ENCODE peak calls at places on chromosomes 3 and 15, in seven cellular contexts. One of them, this sample, is unnamed.

GRCh38 chr3:127706785-127707351 is 34.1 kb downstream of the ABTB1 start:
- DNase-seq in activated CD8-positive, alpha-beta memory T cell treated with anti-CD3 and anti-CD28 coated beads for 48 hours: no peak
- DNase-seq in nucleus accumbens: no peak
- DNase-seq in activated CD4-positive, alpha-beta T cell treated with anti-CD3 and anti-CD28 coated beads for 1 hour: no peak
- DNase-seq in T-helper 17 cell: no peak
- DNase-seq in Daoy: no peak
- DNase-seq in uterus: peak; percentile 6
- DNase-seq in this sample: no peak

GRCh38 chr3:78268087-78268486 is 1228.2 kb downstream of the ROBO2 start:
- DNase-seq in T-helper 17 cell: no peak
- DNase-seq in activated CD4-positive, alpha-beta T cell treated with anti-CD3 and anti-CD28 coated beads for 1 hour: no peak
- DNase-seq in nucleus accumbens: no peak
- DNase-seq in activated CD8-positive, alpha-beta memory T cell treated with anti-CD3 and anti-CD28 coated beads for 48 hours: no peak
- DNase-seq in Daoy: no peak
- DNase-seq in uterus: no peak
- DNase-seq in this sample: no peak

GRCh38 chr3:133514418-133514817 is 59.1 kb upstream of the CDV3 start:
- DNase-seq in nucleus accumbens: no peak
- DNase-seq in activated CD8-positive, alpha-beta memory T cell treated with anti-CD3 and anti-CD28 coated beads for 48 hours: no peak
- DNase-seq in Daoy: no peak
- DNase-seq in activated CD4-positive, alpha-beta T cell treated with anti-CD3 and anti-CD28 coated beads for 1 hour: no peak
- DNase-seq in uterus: no peak
- DNase-seq in T-helper 17 cell: no peak
- DNase-seq in this sample: no peak

GRCh38 chr3:188294823-188295487 is 141.0 kb downstream of the LPP start:
- DNase-seq in nucleus accumbens: no peak
- DNase-seq in Daoy: peak; percentile 89
- DNase-seq in T-helper 17 cell: no peak
- DNase-seq in activated CD4-positive, alpha-beta T cell treated with anti-CD3 and anti-CD28 coated beads for 1 hour: no peak
- DNase-seq in uterus: no peak
- DNase-seq in activated CD8-positive, alpha-beta memory T cell treated with anti-CD3 and anti-CD28 coated beads for 48 hours: no peak
- DNase-seq in this sample: peak; percentile 53

GRCh38 chr3:160771811-160772459 is 15.9 kb downstream of the PPM1L start:
- DNase-seq in activated CD4-positive, alpha-beta T cell treated with anti-CD3 and anti-CD28 coated beads for 1 hour: no peak
- DNase-seq in Daoy: no peak
- DNase-seq in T-helper 17 cell: no peak
- DNase-seq in nucleus accumbens: no peak
- DNase-seq in activated CD8-positive, alpha-beta memory T cell treated with anti-CD3 and anti-CD28 coated beads for 48 hours: no peak
- DNase-seq in uterus: no peak
- DNase-seq in this sample: no peak

GRCh38 chr3:183226333-183226732 is 26.7 kb upstream of the B3GNT5 start:
- DNase-seq in activated CD8-positive, alpha-beta memory T cell treated with anti-CD3 and anti-CD28 coated beads for 48 hours: no peak
- DNase-seq in uterus: no peak
- DNase-seq in Daoy: no peak
- DNase-seq in nucleus accumbens: no peak
- DNase-seq in activated CD4-positive, alpha-beta T cell treated with anti-CD3 and anti-CD28 coated beads for 1 hour: no peak
- DNase-seq in T-helper 17 cell: no peak
- DNase-seq in this sample: no peak

GRCh38 chr3:160296591-160296990 is 71.4 kb downstream of the C3orf80 start:
- DNase-seq in activated CD4-positive, alpha-beta T cell treated with anti-CD3 and anti-CD28 coated beads for 1 hour: no peak
- DNase-seq in Daoy: no peak
- DNase-seq in nucleus accumbens: no peak
- DNase-seq in T-helper 17 cell: no peak
- DNase-seq in uterus: no peak
- DNase-seq in activated CD8-positive, alpha-beta memory T cell treated with anti-CD3 and anti-CD28 coated beads for 48 hours: no peak
- DNase-seq in this sample: no peak

GRCh38 chr3:89107461-89108035 is at the start of gene EPHA3:
- DNase-seq in Daoy: peak; percentile 64
- DNase-seq in uterus: peak; percentile 66
- DNase-seq in activated CD8-positive, alpha-beta memory T cell treated with anti-CD3 and anti-CD28 coated beads for 48 hours: no peak
- DNase-seq in T-helper 17 cell: no peak
- DNase-seq in nucleus accumbens: peak; percentile 50
- DNase-seq in activated CD4-positive, alpha-beta T cell treated with anti-CD3 and anti-CD28 coated beads for 1 hour: peak; percentile 12
- DNase-seq in this sample: no peak

GRCh38 chr3:167863811-167864558 is 128.5 kb downstream of the SERPINI1 start:
- DNase-seq in nucleus accumbens: no peak
- DNase-seq in uterus: no peak
- DNase-seq in T-helper 17 cell: no peak
- DNase-seq in Daoy: no peak
- DNase-seq in activated CD4-positive, alpha-beta T cell treated with anti-CD3 and anti-CD28 coated beads for 1 hour: no peak
- DNase-seq in activated CD8-positive, alpha-beta memory T cell treated with anti-CD3 and anti-CD28 coated beads for 48 hours: no peak
- DNase-seq in this sample: no peak

GRCh38 chr3:54171951-54172350 is 49.6 kb downstream of the CACNA2D3 start:
- DNase-seq in uterus: no peak
- DNase-seq in Daoy: no peak
- DNase-seq in activated CD4-positive, alpha-beta T cell treated with anti-CD3 and anti-CD28 coated beads for 1 hour: no peak
- DNase-seq in T-helper 17 cell: no peak
- DNase-seq in activated CD8-positive, alpha-beta memory T cell treated with anti-CD3 and anti-CD28 coated beads for 48 hours: no peak
- DNase-seq in nucleus accumbens: no peak
- DNase-seq in this sample: no peak

GRCh38 chr3:24145481-24145880 is 200.4 kb downstream of the NR1D2 start:
- DNase-seq in activated CD8-positive, alpha-beta memory T cell treated with anti-CD3 and anti-CD28 coated beads for 48 hours: no peak
- DNase-seq in T-helper 17 cell: no peak
- DNase-seq in uterus: no peak
- DNase-seq in nucleus accumbens: no peak
- DNase-seq in Daoy: no peak
- DNase-seq in activated CD4-positive, alpha-beta T cell treated with anti-CD3 and anti-CD28 coated beads for 1 hour: no peak
- DNase-seq in this sample: no peak

GRCh38 chr15:43911235-43911661 is 84.4 kb downstream of the WDR76 start:
- DNase-seq in activated CD4-positive, alpha-beta T cell treated with anti-CD3 and anti-CD28 coated beads for 1 hour: no peak
- DNase-seq in activated CD8-positive, alpha-beta memory T cell treated with anti-CD3 and anti-CD28 coated beads for 48 hours: no peak
- DNase-seq in Daoy: peak; percentile 56
- DNase-seq in uterus: no peak
- DNase-seq in T-helper 17 cell: no peak
- DNase-seq in nucleus accumbens: peak; percentile 68
- DNase-seq in this sample: peak; percentile 64

GRCh38 chr3:131091768-131092167 is 65.1 kb downstream of the NEK11 start:
- DNase-seq in activated CD4-positive, alpha-beta T cell treated with anti-CD3 and anti-CD28 coated beads for 1 hour: no peak
- DNase-seq in activated CD8-positive, alpha-beta memory T cell treated with anti-CD3 and anti-CD28 coated beads for 48 hours: no peak
- DNase-seq in uterus: no peak
- DNase-seq in T-helper 17 cell: no peak
- DNase-seq in nucleus accumbens: no peak
- DNase-seq in Daoy: no peak
- DNase-seq in this sample: no peak

GRCh38 chr15:89419370-89419984 is 76.9 kb downstream of the RHCG start:
- DNase-seq in T-helper 17 cell: no peak
- DNase-seq in activated CD4-positive, alpha-beta T cell treated with anti-CD3 and anti-CD28 coated beads for 1 hour: no peak
- DNase-seq in Daoy: peak; percentile 62
- DNase-seq in activated CD8-positive, alpha-beta memory T cell treated with anti-CD3 and anti-CD28 coated beads for 48 hours: no peak
- DNase-seq in uterus: no peak
- DNase-seq in nucleus accumbens: peak; percentile 23
- DNase-seq in this sample: no peak

GRCh38 chr3:12476238-12476897 is 7.9 kb upstream of the TSEN2 start:
- DNase-seq in uterus: no peak
- DNase-seq in activated CD4-positive, alpha-beta T cell treated with anti-CD3 and anti-CD28 coated beads for 1 hour: no peak
- DNase-seq in T-helper 17 cell: no peak
- DNase-seq in Daoy: no peak
- DNase-seq in activated CD8-positive, alpha-beta memory T cell treated with anti-CD3 and anti-CD28 coated beads for 48 hours: no peak
- DNase-seq in nucleus accumbens: no peak
- DNase-seq in this sample: no peak

GRCh38 chr3:148074916-148075315 is 622.8 kb upstream of the AGTR1 start:
- DNase-seq in uterus: no peak
- DNase-seq in activated CD4-positive, alpha-beta T cell treated with anti-CD3 and anti-CD28 coated beads for 1 hour: no peak
- DNase-seq in activated CD8-positive, alpha-beta memory T cell treated with anti-CD3 and anti-CD28 coated beads for 48 hours: no peak
- DNase-seq in Daoy: no peak
- DNase-seq in T-helper 17 cell: no peak
- DNase-seq in nucleus accumbens: no peak
- DNase-seq in this sample: no peak

GRCh38 chr3:102206506-102207145 is 228.2 kb upstream of the ZPLD1 start:
- DNase-seq in activated CD8-positive, alpha-beta memory T cell treated with anti-CD3 and anti-CD28 coated beads for 48 hours: no peak
- DNase-seq in Daoy: peak; percentile 25
- DNase-seq in activated CD4-positive, alpha-beta T cell treated with anti-CD3 and anti-CD28 coated beads for 1 hour: no peak
- DNase-seq in uterus: peak; percentile 85
- DNase-seq in nucleus accumbens: no peak
- DNase-seq in T-helper 17 cell: no peak
- DNase-seq in this sample: no peak

GRCh38 chr15:80660114-80660513 is 35.0 kb upstream of the ABHD17C start:
- DNase-seq in T-helper 17 cell: no peak
- DNase-seq in activated CD8-positive, alpha-beta memory T cell treated with anti-CD3 and anti-CD28 coated beads for 48 hours: no peak
- DNase-seq in nucleus accumbens: no peak
- DNase-seq in activated CD4-positive, alpha-beta T cell treated with anti-CD3 and anti-CD28 coated beads for 1 hour: no peak
- DNase-seq in Daoy: peak; percentile 58
- DNase-seq in uterus: no peak
- DNase-seq in this sample: no peak

GRCh38 chr3:40189118-40189517 is 120.4 kb upstream of the EIF1B start:
- DNase-seq in T-helper 17 cell: no peak
- DNase-seq in Daoy: no peak
- DNase-seq in nucleus accumbens: no peak
- DNase-seq in activated CD8-positive, alpha-beta memory T cell treated with anti-CD3 and anti-CD28 coated beads for 48 hours: no peak
- DNase-seq in uterus: no peak
- DNase-seq in activated CD4-positive, alpha-beta T cell treated with anti-CD3 and anti-CD28 coated beads for 1 hour: no peak
- DNase-seq in this sample: no peak

GRCh38 chr15:84819291-84819768 is 2.2 kb downstream of the ALPK3 start:
- DNase-seq in uterus: no peak
- DNase-seq in activated CD8-positive, alpha-beta memory T cell treated with anti-CD3 and anti-CD28 coated beads for 48 hours: no peak
- DNase-seq in activated CD4-positive, alpha-beta T cell treated with anti-CD3 and anti-CD28 coated beads for 1 hour: no peak
- DNase-seq in nucleus accumbens: no peak
- DNase-seq in Daoy: no peak
- DNase-seq in T-helper 17 cell: no peak
- DNase-seq in this sample: no peak

GRCh38 chr15:66830358-66830757 is 128.3 kb downstream of the SMAD6 start:
- DNase-seq in activated CD4-positive, alpha-beta T cell treated with anti-CD3 and anti-CD28 coated beads for 1 hour: no peak
- DNase-seq in nucleus accumbens: no peak
- DNase-seq in activated CD8-positive, alpha-beta memory T cell treated with anti-CD3 and anti-CD28 coated beads for 48 hours: no peak
- DNase-seq in T-helper 17 cell: no peak
- DNase-seq in uterus: no peak
- DNase-seq in Daoy: peak; percentile 89
- DNase-seq in this sample: peak; percentile 77